ENCODE peak calls at places on chromosome 17, in four cellular contexts. One of them, this sample, is unnamed.
A peak's percentile ranks its signal among the peaks of the same experiment; 100 is the strongest.

GRCh38 chr17:76678330-76678729 is 32.4 kb downstream of the MXRA7 start:
- DNase-seq in amygdala: no peak
- DNase-seq in heart right ventricle: no peak
- DNase-seq in putamen: no peak
- DNase-seq in this sample: no peak

GRCh38 chr17:67411396-67411795 is 34.3 kb downstream of the PITPNC1 start:
- DNase-seq in amygdala: no peak
- DNase-seq in heart right ventricle: no peak
- DNase-seq in putamen: no peak
- DNase-seq in this sample: no peak

GRCh38 chr17:77914440-77915254 is 43.9 kb upstream of the TNRC6C start:
- DNase-seq in amygdala: no peak
- DNase-seq in heart right ventricle: no peak
- DNase-seq in putamen: no peak
- DNase-seq in this sample: no peak

GRCh38 chr17:79563237-79564013 is 47.4 kb downstream of the RBFOX3 start:
- DNase-seq in amygdala: no peak
- DNase-seq in heart right ventricle: no peak
- DNase-seq in putamen: no peak
- DNase-seq in this sample: peak; percentile 9

GRCh38 chr17:35449371-35449931 is 885 bp upstream of the SLFN13 start:
- DNase-seq in amygdala: no peak
- DNase-seq in heart right ventricle: peak; percentile 26
- DNase-seq in putamen: no peak
- DNase-seq in this sample: no peak

GRCh38 chr17:73065376-73065775 is 27.1 kb downstream of the SLC39A11 start:
- DNase-seq in amygdala: no peak
- DNase-seq in heart right ventricle: no peak
- DNase-seq in putamen: no peak
- DNase-seq in this sample: no peak

GRCh38 chr17:81091134-81091530 is 56.2 kb downstream of the BAIAP2 start:
- DNase-seq in amygdala: no peak
- DNase-seq in heart right ventricle: no peak
- DNase-seq in putamen: no peak
- DNase-seq in this sample: no peak

GRCh38 chr17:78979780-78980623 is at the start of gene LGALS3BP:
- DNase-seq in amygdala: peak; percentile 84
- DNase-seq in heart right ventricle: peak; percentile 83
- DNase-seq in putamen: peak; percentile 86
- DNase-seq in this sample: peak; percentile 47

This sample was measured in AG10803.